ENCODE peak calls at places on chromosome 7, in four cellular contexts. N is ovary; C is aorta; G is CD8-positive, alpha-beta memory T cell. Z is an unnamed sample.

GRCh38 chr7:17299477-17299991 is 1.1 kb downstream of the AHR start:
- DNase-seq in N (no peak), C (no peak), G (no peak), Z (no peak)

GRCh38 chr7:41984888-41985287 is 252.1 kb downstream of the GLI3 start:
- DNase-seq in N (no peak), C (no peak), G (no peak), Z (no peak)

GRCh38 chr7:734808-735207 is 7.7 kb upstream of the PRKAR1B start:
- DNase-seq in N (no peak), C (no peak), G (no peak), Z (no peak)

GRCh38 chr7:34260282-34260681 is 354.9 kb downstream of the BMPER start:
- DNase-seq in N (no peak), C (no peak), G (no peak), Z (no peak)

GRCh38 chr7:131654668-131655326 is 98.4 kb upstream of the PODXL start:
- DNase-seq in N (peak; percentile 94), C (peak; percentile 96), G (peak; percentile 68), Z (peak; percentile 81)

GRCh38 chr7:25180946-25181345 is 47.3 kb downstream of the NPVF start:
- DNase-seq in N (no peak), C (no peak), G (no peak), Z (no peak)

GRCh38 chr7:84204655-84205054 is 10.1 kb upstream of the SEMA3A start:
- DNase-seq in N (no peak), C (no peak), G (no peak), Z (no peak)

GRCh38 chr7:149071641-149072437 is 18.7 kb downstream of the ZNF786 start:
- DNase-seq in N (peak; percentile 58), C (peak; percentile 73), G (peak; percentile 48), Z (no peak)

GRCh38 chr7:31788891-31789680 is 102.1 kb downstream of the PPP1R17 start:
- DNase-seq in N (no peak), C (no peak), G (no peak), Z (no peak)

GRCh38 chr7:598899-599298 is 79.3 kb upstream of the PDGFA start:
- DNase-seq in N (no peak), C (peak; percentile 73), G (no peak), Z (no peak)

GRCh38 chr7:105678811-105679495 is 97.7 kb upstream of the EFCAB10 start:
- DNase-seq in N (peak; percentile 80), C (peak; percentile 92), G (no peak), Z (peak; percentile 85)

GRCh38 chr7:97024209-97025129 is at the start of gene DLX5:
- DNase-seq in N (peak; percentile 54), C (peak; percentile 79), G (no peak), Z (no peak)

GRCh38 chr7:2554654-2555053 is 670 bp downstream of the BRAT1 start:
- DNase-seq in N (no peak), C (no peak), G (no peak), Z (no peak)

GRCh38 chr7:39696631-39697030 is 73.3 kb downstream of the RALA start:
- DNase-seq in N (no peak), C (no peak), G (no peak), Z (no peak)

GRCh38 chr7:75756340-75757297 is 15.4 kb downstream of the CCL26 start:
- DNase-seq in N (no peak), C (no peak), G (no peak), Z (no peak)

GRCh38 chr7:104012815-104013214 is 23.4 kb upstream of the RELN start:
- DNase-seq in N (no peak), C (no peak), G (no peak), Z (no peak)

GRCh38 chr7:78165454-78165853 is 366.9 kb downstream of the PHTF2 start:
- DNase-seq in N (no peak), C (no peak), G (no peak), Z (no peak)

GRCh38 chr7:45938626-45939302 is 17.7 kb upstream of the IGFBP3 start:
- DNase-seq in N (no peak), C (no peak), G (no peak), Z (no peak)

GRCh38 chr7:85184599-85185354 is 2.1 kb downstream of the SEMA3D start:
- DNase-seq in N (peak; percentile 61), C (peak; percentile 86), G (no peak), Z (no peak)

GRCh38 chr7:39133088-39133487 is 155.4 kb downstream of the POU6F2 start:
- DNase-seq in N (no peak), C (no peak), G (no peak), Z (no peak)

GRCh38 chr7:125057974-125058373 is 128.3 kb upstream of the POT1 start:
- DNase-seq in N (no peak), C (no peak), G (no peak), Z (no peak)

GRCh38 chr7:7242899-7243298 is 60.6 kb downstream of the C1GALT1 start:
- DNase-seq in N (no peak), C (no peak), G (no peak), Z (no peak)
- H3K27ac ChIP-seq in N (no peak overlapping the region), C (no peak overlapping the region), G (no peak overlapping the region), Z (no peak overlapping the region)

GRCh38 chr7:133240302-133240701 is 12.6 kb upstream of the EXOC4 start:
- DNase-seq in N (no peak), C (no peak), G (no peak), Z (no peak)
- H3K4me3 ChIP-seq in N (no peak overlapping the region), C (no peak overlapping the region), G (no peak overlapping the region), Z (no peak overlapping the region)

DNA sequence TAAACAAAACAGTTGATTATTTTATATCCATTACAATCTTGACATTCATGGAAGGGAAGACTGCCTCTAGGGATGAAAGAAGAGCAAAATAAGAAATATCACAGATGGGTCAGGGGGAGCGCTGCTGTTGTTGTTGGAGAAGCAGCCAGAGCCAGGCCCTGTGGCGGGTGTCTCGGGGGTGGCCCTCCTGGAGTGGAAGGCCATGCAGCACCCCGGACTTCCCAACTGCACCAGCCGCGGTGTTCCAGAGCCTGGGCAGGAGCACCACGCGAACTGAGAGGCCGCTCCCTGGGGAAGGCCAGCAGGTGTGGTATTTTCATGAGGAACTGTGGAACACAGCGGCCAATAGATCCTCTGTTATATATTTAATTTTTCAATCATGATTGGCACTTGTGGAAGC is 72.4 kb upstream of the VSTM2A start:
- DNase-seq in N (no peak), C (no peak), G (no peak), Z (no peak)
- H3K27ac ChIP-seq in N (no peak overlapping the region), C (no peak overlapping the region), G (no peak overlapping the region), Z (no peak overlapping the region)

GRCh38 chr7:18511351-18511750 is 15.8 kb downstream of the HDAC9 start:
- DNase-seq in N (no peak), C (no peak), G (no peak), Z (no peak)

GRCh38 chr7:18513343-18513742 is 17.8 kb downstream of the HDAC9 start:
- DNase-seq in N (no peak), C (no peak), G (no peak), Z (no peak)

GRCh38 chr7:18508441-18509427 is 13.2 kb downstream of the HDAC9 start:
- DNase-seq in N (no peak), C (no peak), G (no peak), Z (no peak)

GRCh38 chr7:18505870-18506460 is 10.4 kb downstream of the HDAC9 start:
- DNase-seq in N (no peak), C (no peak), G (no peak), Z (no peak)

DNA sequence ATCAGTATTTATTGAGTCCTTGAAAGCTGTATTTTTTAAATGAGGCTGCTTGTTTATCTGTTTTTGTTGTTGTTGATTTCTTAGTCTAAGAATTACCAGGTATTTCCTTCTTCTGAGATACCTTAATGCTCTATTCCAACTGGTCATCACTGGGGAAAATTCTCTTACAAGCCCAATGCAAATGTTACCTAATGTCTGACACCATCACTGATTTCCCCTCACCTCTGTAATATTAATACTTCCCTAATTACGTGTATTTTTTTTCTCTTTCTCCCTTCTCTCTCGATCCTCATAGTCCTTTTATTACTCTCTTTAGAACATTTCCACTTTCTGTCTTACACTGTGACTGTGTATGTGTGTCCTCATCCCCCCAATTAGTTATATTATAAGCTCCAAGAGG is 13.9 kb downstream of the HDAC9 start:
- DNase-seq in N (no peak), C (no peak), G (no peak), Z (no peak)
- H3K4me3 ChIP-seq in N (no peak overlapping the region), C (peak overlapping the region; percentile 66), G (no peak overlapping the region), Z (peak overlapping the region; percentile 61)

DNA sequence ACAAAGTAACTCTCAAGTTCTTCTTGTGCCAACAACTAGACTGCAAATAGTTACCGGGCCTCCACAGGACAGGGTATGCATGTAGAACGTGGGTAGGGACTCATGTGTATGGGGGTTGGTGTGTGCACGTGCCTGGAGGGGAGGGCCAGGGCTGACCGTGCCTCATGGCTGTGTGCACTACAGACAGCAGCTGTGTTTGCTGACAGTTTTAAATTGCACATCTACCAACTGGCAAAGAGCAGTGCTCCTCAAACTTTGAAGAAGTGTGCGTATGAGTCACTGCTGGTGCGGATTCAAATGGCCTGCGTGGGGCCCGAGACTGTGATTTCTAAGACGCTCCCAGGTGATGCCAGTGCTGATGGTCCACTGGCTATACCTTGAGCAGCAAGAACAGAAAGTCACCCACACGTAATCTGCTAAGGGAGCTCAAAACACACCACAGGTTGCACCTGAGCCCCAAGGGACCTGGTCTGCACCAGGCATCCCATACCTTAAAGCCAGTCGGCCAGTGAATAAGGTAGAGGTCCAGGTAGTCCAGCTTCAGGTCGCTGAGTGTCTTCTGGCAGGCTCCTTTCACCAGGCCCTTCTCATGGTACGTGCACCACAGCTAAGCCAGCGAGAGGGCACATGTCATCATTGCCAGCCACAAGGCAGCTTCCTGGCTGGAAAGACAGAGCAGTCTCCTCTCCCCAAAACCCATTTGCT is 8.5 kb downstream of the AKR1B1 start:
- DNase-seq in N (no peak), C (no peak), G (no peak), Z (no peak)
- H3K27ac ChIP-seq in N (no peak overlapping the region), C (no peak overlapping the region), G (no peak overlapping the region), Z (no peak overlapping the region)

GRCh38 chr7:150313870-150314269 is 9.3 kb upstream of the LRRC61 start:
- DNase-seq in N (no peak), C (no peak), G (no peak), Z (no peak)
- H3K4me3 ChIP-seq in N (no peak overlapping the region), C (no peak overlapping the region), G (peak overlapping the region; percentile 30), Z (no peak overlapping the region)

DNA sequence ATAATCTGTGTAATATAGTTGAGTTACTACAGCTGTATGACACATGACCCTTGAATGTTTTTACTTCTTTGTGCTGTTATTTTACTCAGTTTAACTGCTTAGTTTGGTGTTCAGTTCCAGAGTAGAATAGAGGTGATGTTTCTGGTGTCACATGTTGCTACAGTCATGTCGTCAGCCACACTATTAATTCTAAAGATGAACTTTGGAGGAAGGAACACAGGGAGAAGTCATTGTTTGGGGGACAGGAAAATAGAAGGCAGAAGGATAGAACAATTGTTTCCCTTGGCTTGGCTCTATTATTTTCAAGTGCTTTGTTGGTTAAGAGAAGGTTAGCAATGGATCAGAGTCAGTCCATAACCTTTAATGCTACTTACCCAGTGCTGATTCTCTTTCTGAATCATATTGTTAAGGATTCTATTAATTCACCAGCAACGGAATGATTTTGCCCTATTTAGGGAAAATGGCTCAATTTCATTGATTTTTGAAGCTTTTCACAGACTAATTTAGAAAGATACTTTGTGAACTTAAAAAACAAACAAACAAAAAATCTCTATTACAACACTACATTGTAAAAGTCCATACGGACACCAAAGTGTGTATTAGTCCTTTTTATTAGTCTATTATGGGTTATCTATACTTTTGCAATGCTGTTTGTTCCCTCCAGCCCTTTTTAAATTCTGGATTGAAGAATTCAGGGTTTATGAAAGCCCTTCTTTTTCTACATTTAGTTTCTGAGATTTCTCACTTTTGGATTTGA is 73.5 kb downstream of the CPED1 start:
- DNase-seq in N (no peak), C (no peak), G (no peak), Z (no peak)
- H3K27ac ChIP-seq in N (no peak overlapping the region), C (no peak overlapping the region), G (no peak overlapping the region), Z (no peak overlapping the region)

Z was measured in coronary artery.